ENCODE peak calls at places on chromosome 1, in eight cellular contexts. B is heart left ventricle; Y is mesendoderm; L is GM23248; G is CD4-positive, CD25-positive, alpha-beta regulatory T cell; D is prostate gland; N is ovary; U is astrocyte. X is an unnamed sample.

GRCh38 chr1:202076050-202076511 is 46.6 kb upstream of the GPR37L1 start:
- DNase-seq in B (no peak), Y (peak; percentile 95), L (no peak), G (no peak), D (no peak), N (no peak), U (no peak), X (no peak)

GRCh38 chr1:242162179-242162578 is 163.3 kb upstream of the MAP1LC3C start:
- DNase-seq in B (no peak), Y (no peak), L (no peak), G (no peak), D (no peak), N (no peak), U (no peak), X (no peak)

GRCh38 chr1:240413732-240414131 is 198.2 kb downstream of the GREM2 start:
- DNase-seq in B (no peak), Y (no peak), L (peak; percentile 92), G (no peak), D (no peak), N (no peak), U (peak; percentile 53), X (no peak)

GRCh38 chr1:44338136-44338535 is 16.9 kb downstream of the ERI3 start:
- DNase-seq in B (no peak), Y (no peak), L (no peak), G (no peak), D (no peak), N (no peak), U (no peak), X (no peak)

GRCh38 chr1:59516881-59517280 is 220.0 kb downstream of the FGGY start:
- DNase-seq in B (no peak), Y (no peak), L (no peak), G (no peak), D (peak; percentile 51), N (peak; percentile 62), U (peak; percentile 29), X (no peak)

GRCh38 chr1:208069908-208070307 is 159.0 kb upstream of the CD34 start:
- DNase-seq in B (no peak), Y (no peak), L (no peak), G (no peak), D (no peak), N (no peak), U (no peak), X (no peak)

GRCh38 chr1:35808376-35809155 is 750 bp downstream of the AGO4 start:
- DNase-seq in B (peak; percentile 32), Y (peak; percentile 50), L (peak; percentile 60), G (no peak), D (peak; percentile 26), N (peak; percentile 52), U (peak; percentile 4), X (peak; percentile 38)

GRCh38 chr1:31198150-31198549 is 41.5 kb downstream of the NKAIN1 start:
- DNase-seq in B (no peak), Y (no peak), L (peak; percentile 23), G (no peak), D (no peak), N (no peak), U (no peak), X (no peak)

GRCh38 chr1:58062635-58063034 is 483.9 kb downstream of the OMA1 start:
- DNase-seq in B (no peak), Y (no peak), L (peak; percentile 16), G (no peak), D (no peak), N (no peak), U (no peak), X (no peak)

GRCh38 chr1:67503974-67504373 is 73.8 kb upstream of the SERBP1 start:
- DNase-seq in B (no peak), Y (no peak), L (no peak), G (no peak), D (no peak), N (no peak), U (no peak), X (no peak)
- H3K4me3 ChIP-seq in B (no peak overlapping the region), Y (no peak overlapping the region), L (no peak overlapping the region), G (no peak overlapping the region), D (no peak overlapping the region), N (no peak overlapping the region), U (no peak overlapping the region), X (no peak overlapping the region)

DNA sequence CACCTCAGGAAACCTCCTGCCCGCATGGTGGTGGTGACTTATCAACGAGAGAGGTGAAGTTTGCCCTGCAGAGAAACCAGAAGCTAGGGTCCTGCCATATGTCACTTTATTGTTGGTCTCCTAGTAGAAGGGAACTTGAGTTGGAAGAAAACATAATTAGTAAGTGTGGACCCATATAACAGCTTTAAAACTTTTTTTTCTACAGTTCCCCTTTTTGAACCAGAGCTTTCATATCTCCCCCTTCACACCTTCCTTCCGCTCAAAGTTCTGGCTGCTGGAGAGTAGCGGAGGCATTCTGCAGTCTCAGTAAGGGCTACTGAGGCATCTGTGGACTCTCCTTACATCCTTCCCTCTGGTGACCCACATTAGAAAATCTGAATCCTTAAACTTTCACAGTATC is 48.9 kb downstream of the PHC2 start:
- DNase-seq in B (no peak), Y (no peak), L (no peak), G (no peak), D (no peak), N (no peak), U (no peak), X (no peak)
- H3K27ac ChIP-seq in B (peak overlapping the region; percentile 66), Y (no peak overlapping the region), L (no peak overlapping the region), G (no peak overlapping the region), D (no peak overlapping the region), N (no peak overlapping the region), U (no peak overlapping the region), X (peak overlapping the region; percentile 77)

DNA sequence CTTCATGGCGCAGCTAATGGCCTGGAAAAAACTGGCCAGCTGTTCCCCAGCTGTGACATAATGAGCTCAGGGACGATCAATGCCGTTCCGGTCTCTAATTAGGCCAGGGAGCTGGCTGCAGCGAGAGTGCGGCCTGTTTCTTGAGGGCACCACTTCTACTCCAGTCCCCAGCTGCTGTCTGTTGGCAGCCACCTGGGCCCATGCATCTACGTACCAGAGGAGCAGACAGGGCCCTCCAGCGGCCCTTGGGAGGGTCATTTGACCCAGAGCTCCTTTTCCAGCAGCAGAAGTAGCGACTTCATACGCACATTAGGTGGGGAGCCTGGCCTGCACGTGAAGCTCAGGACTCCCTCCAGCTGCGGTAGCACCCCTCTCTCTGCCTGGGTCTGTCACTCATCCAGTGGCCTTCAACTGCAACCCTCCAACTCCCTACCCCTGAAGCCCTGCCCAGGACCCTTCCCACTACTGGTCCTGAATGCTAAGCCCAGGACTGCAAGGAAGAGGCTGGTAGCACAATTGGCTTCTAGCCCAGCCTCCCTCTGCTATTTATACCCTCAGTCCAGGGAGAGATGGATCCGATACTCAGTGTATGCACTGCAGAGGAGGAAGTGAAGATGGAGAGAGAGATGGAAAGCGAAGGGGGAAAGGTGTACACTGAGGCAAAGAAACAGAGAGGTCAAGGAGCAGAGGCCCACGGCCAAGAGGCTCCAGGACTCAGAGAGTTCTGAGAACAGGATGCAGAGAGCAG is 9.0 kb upstream of the GPR61 start:
- DNase-seq in B (no peak), Y (no peak), L (no peak), G (no peak), D (no peak), N (no peak), U (no peak), X (no peak)
- H3K4me3 ChIP-seq in B (no peak overlapping the region), Y (no peak overlapping the region), L (no peak overlapping the region), G (no peak overlapping the region), D (no peak overlapping the region), N (no peak overlapping the region), U (no peak overlapping the region), X (no peak overlapping the region)

GRCh38 chr1:235703516-235703915 is 53.9 kb upstream of the GNG4 start:
- DNase-seq in B (no peak), Y (no peak), L (peak; percentile 48), G (no peak), D (no peak), N (no peak), U (peak; percentile 65), X (no peak)
- H3K27ac ChIP-seq in B (no peak overlapping the region), Y (no peak overlapping the region), L (no peak overlapping the region), G (no peak overlapping the region), D (no peak overlapping the region), N (no peak overlapping the region), U (peak overlapping the region; percentile 14), X (no peak overlapping the region)

GRCh38 chr1:16226495-16227179 is 10.3 kb downstream of the CPLANE2 start:
- DNase-seq in B (peak; percentile 40), Y (peak; percentile 87), L (peak; percentile 23), G (no peak), D (no peak), N (peak; percentile 85), U (no peak), X (peak; percentile 82)

GRCh38 chr1:16221499-16221898 is 9.0 kb upstream of the ARHGEF19 start:
- DNase-seq in B (no peak), Y (no peak), L (no peak), G (no peak), D (no peak), N (no peak), U (no peak), X (no peak)

GRCh38 chr1:16229976-16230740 is 6.8 kb downstream of the CPLANE2 start:
- DNase-seq in B (no peak), Y (no peak), L (no peak), G (no peak), D (no peak), N (no peak), U (no peak), X (no peak)

GRCh38 chr1:16224472-16224871 is 12.0 kb upstream of the ARHGEF19 start:
- DNase-seq in B (no peak), Y (no peak), L (no peak), G (no peak), D (no peak), N (no peak), U (no peak), X (no peak)

DNA sequence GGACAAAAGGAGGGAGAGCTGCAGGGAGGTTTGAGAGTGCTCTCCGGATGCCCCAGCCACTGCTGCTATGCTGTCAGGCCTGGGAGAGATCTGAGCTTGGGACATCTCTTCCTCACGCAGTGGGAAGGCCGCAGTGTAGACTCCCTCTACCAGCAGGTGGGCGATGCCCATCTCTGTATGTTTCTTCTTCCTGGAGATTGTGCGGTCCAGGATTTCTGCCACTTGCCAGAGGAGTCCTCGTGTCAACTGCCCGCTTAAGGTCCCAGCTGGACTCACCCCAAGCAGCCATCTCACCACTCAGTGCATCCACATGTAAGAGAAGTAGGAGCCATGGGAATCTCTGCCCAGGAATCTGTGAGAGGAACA is 10.9 kb downstream of the CPLANE2 start:
- DNase-seq in B (no peak), Y (no peak), L (no peak), G (no peak), D (no peak), N (no peak), U (no peak), X (no peak)
- H3K4me3 ChIP-seq in B (peak overlapping the region; percentile 25), Y (no peak overlapping the region), L (no peak overlapping the region), G (no peak overlapping the region), D (no peak overlapping the region), N (no peak overlapping the region), U (no peak overlapping the region), X (no peak overlapping the region)

GRCh38 chr1:221742555-221743415 is 896 bp upstream of the DUSP10 start:
- DNase-seq in B (peak; percentile 88), Y (peak; percentile 95), L (peak; percentile 89), G (peak; percentile 77), D (peak; percentile 61), N (peak; percentile 77), U (no peak), X (peak; percentile 93)
- H3K27ac ChIP-seq in B (peak overlapping the region; percentile 96), Y (peak overlapping the region; percentile 95), L (peak overlapping the region; percentile 84), G (peak overlapping the region; percentile 99), D (peak overlapping the region; percentile 99), N (peak overlapping the region; percentile 99), U (peak overlapping the region; percentile 98), X (peak overlapping the region; percentile 100)

X was measured in heart right ventricle.